ENCODE peak calls at places on chromosome 11, in nine cellular contexts. One of them, this sample, is unnamed.

GRCh38 chr11:126163074-126163700 is 48.3 kb downstream of the RPUSD4 start:
- DNase-seq in aorta: peak; percentile 68
- DNase-seq in HCT116: no peak
- DNase-seq in psoas muscle: no peak
- DNase-seq in body of pancreas: no peak
- DNase-seq in SJSA1: no peak
- DNase-seq in stomach: no peak
- DNase-seq in testis: peak; percentile 69
- DNase-seq in pancreas: no peak
- DNase-seq in this sample: peak; percentile 67

GRCh38 chr11:14264966-14265365 is 94.0 kb downstream of the RRAS2 start:
- DNase-seq in aorta: no peak
- DNase-seq in HCT116: no peak
- DNase-seq in psoas muscle: no peak
- DNase-seq in body of pancreas: no peak
- DNase-seq in SJSA1: no peak
- DNase-seq in stomach: no peak
- DNase-seq in testis: no peak
- DNase-seq in pancreas: no peak
- DNase-seq in this sample: no peak

GRCh38 chr11:45322891-45323597 is 36.9 kb upstream of the SYT13 start:
- DNase-seq in aorta: no peak
- DNase-seq in HCT116: no peak
- DNase-seq in psoas muscle: no peak
- DNase-seq in body of pancreas: no peak
- DNase-seq in SJSA1: peak; percentile 40
- DNase-seq in stomach: no peak
- DNase-seq in testis: peak; percentile 26
- DNase-seq in pancreas: no peak
- DNase-seq in this sample: no peak

GRCh38 chr11:103433380-103433779 is 324.2 kb downstream of the DYNC2H1 start:
- DNase-seq in aorta: no peak
- DNase-seq in HCT116: no peak
- DNase-seq in psoas muscle: no peak
- DNase-seq in body of pancreas: no peak
- DNase-seq in SJSA1: no peak
- DNase-seq in stomach: no peak
- DNase-seq in testis: no peak
- DNase-seq in pancreas: no peak
- DNase-seq in this sample: no peak

GRCh38 chr11:79393362-79394043 is 47.3 kb downstream of the TENM4 start:
- DNase-seq in aorta: no peak
- DNase-seq in HCT116: no peak
- DNase-seq in psoas muscle: no peak
- DNase-seq in body of pancreas: no peak
- DNase-seq in SJSA1: no peak
- DNase-seq in stomach: no peak
- DNase-seq in testis: no peak
- DNase-seq in pancreas: no peak
- DNase-seq in this sample: no peak

GRCh38 chr11:19714387-19715363 is 2.0 kb downstream of the NAV2 start:
- DNase-seq in aorta: peak; percentile 78
- DNase-seq in HCT116: no peak
- DNase-seq in psoas muscle: peak; percentile 67
- DNase-seq in body of pancreas: peak; percentile 63
- DNase-seq in SJSA1: peak; percentile 50
- DNase-seq in stomach: no peak
- DNase-seq in testis: no peak
- DNase-seq in pancreas: peak; percentile 65
- DNase-seq in this sample: no peak

GRCh38 chr11:12537778-12538401 is 136.3 kb upstream of the TEAD1 start:
- DNase-seq in aorta: peak; percentile 54
- DNase-seq in HCT116: no peak
- DNase-seq in psoas muscle: peak; percentile 63
- DNase-seq in body of pancreas: peak; percentile 36
- DNase-seq in SJSA1: no peak
- DNase-seq in stomach: peak; percentile 25
- DNase-seq in testis: peak; percentile 19
- DNase-seq in pancreas: no peak
- DNase-seq in this sample: no peak

GRCh38 chr11:118002541-118003019 is 16.4 kb downstream of the IL10RA start:
- DNase-seq in aorta: no peak
- DNase-seq in HCT116: no peak
- DNase-seq in psoas muscle: no peak
- DNase-seq in body of pancreas: peak; percentile 32
- DNase-seq in SJSA1: no peak
- DNase-seq in stomach: no peak
- DNase-seq in testis: peak; percentile 63
- DNase-seq in pancreas: no peak
- DNase-seq in this sample: peak; percentile 71

GRCh38 chr11:131392528-131393255 is 22.3 kb downstream of the NTM start:
- DNase-seq in aorta: no peak
- DNase-seq in HCT116: no peak
- DNase-seq in psoas muscle: no peak
- DNase-seq in body of pancreas: no peak
- DNase-seq in SJSA1: no peak
- DNase-seq in stomach: no peak
- DNase-seq in testis: no peak
- DNase-seq in pancreas: no peak
- DNase-seq in this sample: no peak

GRCh38 chr11:117902001-117902855 is 25.8 kb upstream of the FXYD6 start:
- DNase-seq in aorta: no peak
- DNase-seq in HCT116: no peak
- DNase-seq in psoas muscle: peak; percentile 12
- DNase-seq in body of pancreas: no peak
- DNase-seq in SJSA1: no peak
- DNase-seq in stomach: no peak
- DNase-seq in testis: no peak
- DNase-seq in pancreas: no peak
- DNase-seq in this sample: no peak

GRCh38 chr11:117217685-117218084 is 14.2 kb downstream of the PCSK7 start:
- DNase-seq in aorta: no peak
- DNase-seq in HCT116: no peak
- DNase-seq in psoas muscle: no peak
- DNase-seq in body of pancreas: no peak
- DNase-seq in SJSA1: no peak
- DNase-seq in stomach: no peak
- DNase-seq in testis: no peak
- DNase-seq in pancreas: no peak
- DNase-seq in this sample: no peak

GRCh38 chr11:109426442-109426841 is 4.5 kb downstream of the C11orf87 start:
- DNase-seq in aorta: no peak
- DNase-seq in HCT116: no peak
- DNase-seq in psoas muscle: no peak
- DNase-seq in body of pancreas: no peak
- DNase-seq in SJSA1: no peak
- DNase-seq in stomach: no peak
- DNase-seq in testis: no peak
- DNase-seq in pancreas: no peak
- DNase-seq in this sample: no peak

DNA sequence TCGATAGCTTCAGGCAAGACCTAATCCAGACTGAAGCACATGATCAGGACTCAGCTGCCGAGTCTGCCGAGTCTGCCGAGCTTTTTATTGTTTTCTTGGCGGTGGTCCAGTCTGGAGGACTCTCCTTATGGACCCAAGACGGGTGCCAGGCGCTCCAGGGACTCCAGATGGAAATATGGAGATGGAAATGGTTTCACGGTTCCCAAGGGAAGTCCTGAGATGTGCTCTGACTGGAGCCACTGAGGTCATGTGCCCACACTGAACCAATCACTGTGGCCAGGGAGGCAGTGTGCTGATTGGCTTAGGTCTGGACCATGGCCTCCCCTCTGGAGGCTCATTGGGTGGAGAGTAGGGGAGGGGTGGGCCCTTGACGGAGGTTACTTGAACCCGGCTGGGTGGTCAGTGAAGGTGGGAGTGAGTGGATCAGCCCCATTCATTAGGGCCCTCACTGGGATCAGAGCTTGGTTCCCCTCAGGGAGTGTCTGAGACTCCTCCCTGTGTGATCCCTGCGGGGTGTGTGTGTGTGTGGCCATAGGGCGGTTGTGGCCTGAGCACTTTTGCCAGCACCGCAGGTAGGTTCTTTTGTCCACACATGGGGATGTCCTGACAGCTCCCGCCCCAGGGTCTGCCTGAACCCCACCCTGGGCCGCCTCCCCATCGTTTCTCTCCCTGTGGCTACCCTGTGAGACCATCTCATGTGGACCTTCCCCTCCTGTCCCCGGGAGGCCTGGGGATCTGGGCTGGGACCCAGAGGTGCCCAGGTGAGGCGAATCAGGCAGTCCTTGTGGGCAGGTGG is 14.0 kb downstream of the RPS6KA4 start:
- DNase-seq in aorta: no peak
- DNase-seq in HCT116: peak; percentile 92
- DNase-seq in psoas muscle: no peak
- DNase-seq in body of pancreas: no peak
- DNase-seq in SJSA1: peak; percentile 58
- DNase-seq in stomach: no peak
- DNase-seq in testis: peak; percentile 84
- DNase-seq in pancreas: peak; percentile 37
- DNase-seq in this sample: no peak
- H3K4me1 ChIP-seq in aorta: no peaks in the 10 kb centered on the region
- H3K4me1 ChIP-seq in HCT116: peaks cover 15% of the 10 kb centered on the region
- H3K4me1 ChIP-seq in psoas muscle: no peaks in the 10 kb centered on the region
- H3K4me1 ChIP-seq in body of pancreas: peaks cover 2% of the 10 kb centered on the region
- H3K4me1 ChIP-seq in SJSA1: no peaks in the 10 kb centered on the region
- H3K4me1 ChIP-seq in stomach: peaks cover 4% of the 10 kb centered on the region
- H3K4me1 ChIP-seq in testis: peaks cover 12% of the 10 kb centered on the region
- H3K4me1 ChIP-seq in pancreas: peaks cover under 1% of the 10 kb centered on the region
- H3K4me1 ChIP-seq in this sample: no peaks in the 10 kb centered on the region

GRCh38 chr11:122681070-122681469 is 25.5 kb downstream of the UBASH3B start:
- DNase-seq in aorta: no peak
- DNase-seq in HCT116: no peak
- DNase-seq in psoas muscle: no peak
- DNase-seq in body of pancreas: no peak
- DNase-seq in SJSA1: no peak
- DNase-seq in stomach: no peak
- DNase-seq in testis: no peak
- DNase-seq in pancreas: no peak
- DNase-seq in this sample: no peak
- H3K4me1 ChIP-seq in aorta: no peaks in the 10 kb centered on the region
- H3K4me1 ChIP-seq in HCT116: peaks cover 29% of the 10 kb centered on the region
- H3K4me1 ChIP-seq in psoas muscle: no peaks in the 10 kb centered on the region
- H3K4me1 ChIP-seq in body of pancreas: no peaks in the 10 kb centered on the region
- H3K4me1 ChIP-seq in SJSA1: peaks cover 15% of the 10 kb centered on the region
- H3K4me1 ChIP-seq in stomach: no peaks in the 10 kb centered on the region
- H3K4me1 ChIP-seq in testis: no peaks in the 10 kb centered on the region
- H3K4me1 ChIP-seq in pancreas: no peaks in the 10 kb centered on the region
- H3K4me1 ChIP-seq in this sample: peaks cover 61% of the 10 kb centered on the region

GRCh38 chr11:48012051-48012391 is 31.7 kb downstream of the PTPRJ start:
- DNase-seq in aorta: no peak
- DNase-seq in HCT116: no peak
- DNase-seq in psoas muscle: no peak
- DNase-seq in body of pancreas: no peak
- DNase-seq in SJSA1: no peak
- DNase-seq in stomach: no peak
- DNase-seq in testis: no peak
- DNase-seq in pancreas: no peak
- DNase-seq in this sample: no peak
- H3K4me1 ChIP-seq in aorta: no peaks in the 10 kb centered on the region
- H3K4me1 ChIP-seq in HCT116: peaks cover 16% of the 10 kb centered on the region
- H3K4me1 ChIP-seq in psoas muscle: peaks cover 8% of the 10 kb centered on the region
- H3K4me1 ChIP-seq in body of pancreas: peaks cover 8% of the 10 kb centered on the region
- H3K4me1 ChIP-seq in SJSA1: peaks cover 35% of the 10 kb centered on the region
- H3K4me1 ChIP-seq in stomach: peaks cover 26% of the 10 kb centered on the region
- H3K4me1 ChIP-seq in testis: no peaks in the 10 kb centered on the region
- H3K4me1 ChIP-seq in pancreas: no peaks in the 10 kb centered on the region
- H3K4me1 ChIP-seq in this sample: peaks cover 100% of the 10 kb centered on the region

GRCh38 chr11:66107600-66108151 is 37.6 kb downstream of the PACS1 start:
- DNase-seq in aorta: no peak
- DNase-seq in HCT116: no peak
- DNase-seq in psoas muscle: no peak
- DNase-seq in body of pancreas: no peak
- DNase-seq in SJSA1: no peak
- DNase-seq in stomach: no peak
- DNase-seq in testis: no peak
- DNase-seq in pancreas: no peak
- DNase-seq in this sample: no peak
- H3K4me1 ChIP-seq in aorta: peaks cover 2% of the 10 kb centered on the region
- H3K4me1 ChIP-seq in HCT116: peaks cover 37% of the 10 kb centered on the region
- H3K4me1 ChIP-seq in psoas muscle: peaks cover 7% of the 10 kb centered on the region
- H3K4me1 ChIP-seq in body of pancreas: peaks cover 8% of the 10 kb centered on the region
- H3K4me1 ChIP-seq in SJSA1: peaks cover 48% of the 10 kb centered on the region
- H3K4me1 ChIP-seq in stomach: peaks cover 12% of the 10 kb centered on the region
- H3K4me1 ChIP-seq in testis: peaks cover 7% of the 10 kb centered on the region
- H3K4me1 ChIP-seq in pancreas: no peaks in the 10 kb centered on the region
- H3K4me1 ChIP-seq in this sample: peaks cover 100% of the 10 kb centered on the region

GRCh38 chr11:72780291-72781062 is 13.4 kb downstream of the STARD10 start:
- DNase-seq in aorta: no peak
- DNase-seq in HCT116: no peak
- DNase-seq in psoas muscle: no peak
- DNase-seq in body of pancreas: no peak
- DNase-seq in SJSA1: no peak
- DNase-seq in stomach: no peak
- DNase-seq in testis: no peak
- DNase-seq in pancreas: peak; percentile 83
- DNase-seq in this sample: no peak
- H3K4me1 ChIP-seq in aorta: no peaks in the 10 kb centered on the region
- H3K4me1 ChIP-seq in HCT116: peaks cover 49% of the 10 kb centered on the region
- H3K4me1 ChIP-seq in psoas muscle: peaks cover 29% of the 10 kb centered on the region
- H3K4me1 ChIP-seq in body of pancreas: peaks cover 65% of the 10 kb centered on the region
- H3K4me1 ChIP-seq in SJSA1: no peaks in the 10 kb centered on the region
- H3K4me1 ChIP-seq in stomach: peaks cover 80% of the 10 kb centered on the region
- H3K4me1 ChIP-seq in testis: peaks cover 16% of the 10 kb centered on the region
- H3K4me1 ChIP-seq in pancreas: peaks cover 30% of the 10 kb centered on the region
- H3K4me1 ChIP-seq in this sample: peaks cover 25% of the 10 kb centered on the region

DNA sequence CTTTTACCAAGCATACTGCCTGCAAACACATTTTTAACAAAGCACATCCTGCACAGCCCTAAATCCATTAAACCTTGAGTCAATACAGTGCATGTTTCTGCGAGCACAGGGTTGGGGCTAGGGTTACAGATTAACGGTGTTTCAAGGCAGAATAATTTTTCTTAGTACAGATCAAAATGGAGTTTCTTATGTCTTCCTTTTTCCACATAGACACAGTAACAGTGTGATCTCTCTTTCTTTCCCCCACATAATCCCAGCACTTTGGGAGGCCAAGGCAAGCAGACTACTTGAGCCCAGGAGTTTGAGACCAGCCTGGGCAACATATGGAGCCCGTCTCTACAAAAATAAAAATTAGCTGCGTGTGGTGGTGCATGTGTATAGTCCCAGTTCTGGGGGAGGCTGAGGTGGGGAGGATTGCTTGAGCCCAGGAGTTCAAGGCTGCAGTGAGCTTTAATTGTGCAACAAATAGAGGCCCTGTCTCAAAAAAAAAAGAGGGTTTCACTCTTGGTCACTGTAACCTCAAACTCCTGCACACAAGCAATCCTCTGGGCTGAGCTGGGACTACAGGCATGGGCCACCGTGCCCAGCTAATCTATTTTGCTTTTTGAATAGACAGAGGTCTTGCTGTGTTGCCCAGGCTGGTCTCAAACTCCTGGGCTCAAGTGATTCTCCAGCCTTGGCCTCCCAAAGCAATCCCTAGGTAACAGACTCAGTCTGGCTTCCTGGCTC is 19.7 kb upstream of the SLC3A2 start:
- DNase-seq in aorta: no peak
- DNase-seq in HCT116: no peak
- DNase-seq in psoas muscle: no peak
- DNase-seq in body of pancreas: no peak
- DNase-seq in SJSA1: no peak
- DNase-seq in stomach: no peak
- DNase-seq in testis: no peak
- DNase-seq in pancreas: no peak
- DNase-seq in this sample: peak; percentile 27
- H3K4me1 ChIP-seq in aorta: no peaks in the 10 kb centered on the region
- H3K4me1 ChIP-seq in HCT116: peaks cover 38% of the 10 kb centered on the region
- H3K4me1 ChIP-seq in psoas muscle: peaks cover 8% of the 10 kb centered on the region
- H3K4me1 ChIP-seq in body of pancreas: peaks cover 46% of the 10 kb centered on the region
- H3K4me1 ChIP-seq in SJSA1: peaks cover 6% of the 10 kb centered on the region
- H3K4me1 ChIP-seq in stomach: peaks cover 8% of the 10 kb centered on the region
- H3K4me1 ChIP-seq in testis: peaks cover 20% of the 10 kb centered on the region
- H3K4me1 ChIP-seq in pancreas: no peaks in the 10 kb centered on the region
- H3K4me1 ChIP-seq in this sample: peaks cover 23% of the 10 kb centered on the region